ENCODE peak calls at places on chromosomes 7 and 10, in five cellular contexts. H is right lobe of liver, C is OCI-LY7, R is GM12865, F is AG04450. A is an unnamed sample.
A peak's percentile ranks its signal among the peaks of the same experiment; 100 is the strongest.

GRCh38 chr10:7102557-7103349 is 308.1 kb downstream of the SFMBT2 start:
- DNase-seq in H (no peak), C (peak; percentile 60), R (peak; percentile 13), F (no peak), A (no peak)

GRCh38 chr7:97419898-97420297 is 302.4 kb downstream of the SDHAF3 start:
- DNase-seq in H (no peak), C (no peak), R (no peak), F (no peak), A (no peak)

GRCh38 chr7:93935112-93935511 is 13.6 kb downstream of the GNG11 start:
- DNase-seq in H (no peak), C (no peak), R (no peak), F (no peak), A (no peak)

GRCh38 chr7:104873346-104873849 is 140.6 kb upstream of the KMT2E start:
- DNase-seq in H (no peak), C (no peak), R (no peak), F (no peak), A (no peak)

GRCh38 chr7:39560398-39560797 is 5.8 kb upstream of the YAE1 start:
- DNase-seq in H (no peak), C (no peak), R (no peak), F (no peak), A (no peak)

GRCh38 chr10:94673614-94674321 is 9.8 kb upstream of the CYP2C18 start:
- DNase-seq in H (no peak), C (no peak), R (no peak), F (no peak), A (peak; percentile 68)

GRCh38 chr7:34309116-34309515 is 348.9 kb upstream of the NPSR1 start:
- DNase-seq in H (no peak), C (no peak), R (no peak), F (no peak), A (no peak)

GRCh38 chr7:3923307-3923918 is 622.4 kb downstream of the SDK1 start:
- DNase-seq in H (no peak), C (no peak), R (no peak), F (no peak), A (no peak)

GRCh38 chr7:21946228-21946709 is 570 bp upstream of the CDCA7L start:
- DNase-seq in H (no peak), C (no peak), R (no peak), F (no peak), A (no peak)

GRCh38 chr7:85685901-85686300 is 499.0 kb upstream of the SEMA3D start:
- DNase-seq in H (no peak), C (no peak), R (no peak), F (no peak), A (no peak)

GRCh38 chr7:4784799-4785198 is 9.4 kb downstream of the AP5Z1 start:
- DNase-seq in H (no peak), C (no peak), R (no peak), F (no peak), A (no peak)

GRCh38 chr10:49803988-49804387 is 41.9 kb upstream of the OGDHL start:
- DNase-seq in H (no peak), C (no peak), R (no peak), F (no peak), A (no peak)

GRCh38 chr7:151400626-151401315 is 9.1 kb downstream of the WDR86 start:
- DNase-seq in H (peak; percentile 12), C (peak; percentile 79), R (peak; percentile 77), F (no peak), A (no peak)

GRCh38 chr7:17598846-17599245 is 300.4 kb downstream of the AHR start:
- DNase-seq in H (no peak), C (no peak), R (no peak), F (no peak), A (peak; percentile 40)

GRCh38 chr10:929965-930364 is 1.5 kb downstream of the LARP4B start:
- DNase-seq in H (no peak), C (peak; percentile 36), R (peak; percentile 73), F (no peak), A (peak; percentile 9)

GRCh38 chr10:30805061-30805460 is 175.5 kb upstream of the LYZL2 start:
- DNase-seq in H (no peak), C (no peak), R (no peak), F (no peak), A (no peak)

GRCh38 chr10:45040921-45041320 is 40.2 kb downstream of the ZNF22 start:
- DNase-seq in H (no peak), C (no peak), R (no peak), F (no peak), A (no peak)

GRCh38 chr10:12587408-12587807 is 238.1 kb downstream of the CAMK1D start:
- DNase-seq in H (no peak), C (no peak), R (no peak), F (no peak), A (no peak)

GRCh38 chr7:36747969-36748574 is 23.8 kb upstream of the AOAH start:
- DNase-seq in H (no peak), C (no peak), R (peak; percentile 26), F (no peak), A (no peak)

GRCh38 chr10:33277135-33277536 is 57.3 kb downstream of the NRP1 start:
- DNase-seq in H (peak; percentile 63), C (no peak), R (no peak), F (no peak), A (no peak)

GRCh38 chr7:131869186-131869862 is 312.9 kb upstream of the PODXL start:
- DNase-seq in H (no peak), C (no peak), R (no peak), F (no peak), A (no peak)

GRCh38 chr10:127119901-127120300 is 76.5 kb downstream of the INSYN2A start:
- DNase-seq in H (no peak), C (no peak), R (no peak), F (no peak), A (no peak)

GRCh38 chr10:60186315-60187071 is 203.2 kb downstream of the ANK3 start:
- DNase-seq in H (peak; percentile 37), C (no peak), R (no peak), F (no peak), A (no peak)

GRCh38 chr7:27156901-27157716 is 634 bp upstream of the HOXA7 start:
- DNase-seq in H (no peak), C (no peak), R (no peak), F (no peak), A (no peak)

GRCh38 chr10:121648493-121648892 is 50.2 kb upstream of the FGFR2 start:
- DNase-seq in H (no peak), C (no peak), R (no peak), F (no peak), A (no peak)

GRCh38 chr10:56505555-56505954 is 144.5 kb upstream of the ZWINT start:
- DNase-seq in H (no peak), C (no peak), R (no peak), F (no peak), A (no peak)

GRCh38 chr10:124288928-124289921 is 129.5 kb downstream of the OAT start:
- DNase-seq in H (no peak), C (no peak), R (no peak), F (no peak), A (no peak)

GRCh38 chr7:146053492-146053891 is 63.1 kb upstream of the CNTNAP2 start:
- DNase-seq in H (no peak), C (no peak), R (no peak), F (no peak), A (no peak)

GRCh38 chr10:23079700-23080099 is 15.7 kb upstream of the MSRB2 start:
- DNase-seq in H (no peak), C (no peak), R (no peak), F (no peak), A (no peak)

GRCh38 chr10:47256753-47257336 is 43.2 kb upstream of the GDF10 start:
- DNase-seq in H (no peak), C (no peak), R (peak; percentile 5), F (no peak), A (no peak)

GRCh38 chr7:51070163-51070562 is 246.4 kb downstream of the COBL start:
- DNase-seq in H (no peak), C (no peak), R (no peak), F (no peak), A (no peak)

GRCh38 chr10:15140640-15141039 is 27.9 kb downstream of the NMT2 start:
- DNase-seq in H (no peak), C (no peak), R (no peak), F (no peak), A (no peak)

GRCh38 chr7:114375914-114376313 is 38.7 kb upstream of the FOXP2 start:
- DNase-seq in H (no peak), C (no peak), R (no peak), F (no peak), A (no peak)
- H3K4me3 ChIP-seq in H (no peak overlapping the region), C (no peak overlapping the region), R (no peak overlapping the region), F (no peak overlapping the region), A (no peak overlapping the region)

DNA sequence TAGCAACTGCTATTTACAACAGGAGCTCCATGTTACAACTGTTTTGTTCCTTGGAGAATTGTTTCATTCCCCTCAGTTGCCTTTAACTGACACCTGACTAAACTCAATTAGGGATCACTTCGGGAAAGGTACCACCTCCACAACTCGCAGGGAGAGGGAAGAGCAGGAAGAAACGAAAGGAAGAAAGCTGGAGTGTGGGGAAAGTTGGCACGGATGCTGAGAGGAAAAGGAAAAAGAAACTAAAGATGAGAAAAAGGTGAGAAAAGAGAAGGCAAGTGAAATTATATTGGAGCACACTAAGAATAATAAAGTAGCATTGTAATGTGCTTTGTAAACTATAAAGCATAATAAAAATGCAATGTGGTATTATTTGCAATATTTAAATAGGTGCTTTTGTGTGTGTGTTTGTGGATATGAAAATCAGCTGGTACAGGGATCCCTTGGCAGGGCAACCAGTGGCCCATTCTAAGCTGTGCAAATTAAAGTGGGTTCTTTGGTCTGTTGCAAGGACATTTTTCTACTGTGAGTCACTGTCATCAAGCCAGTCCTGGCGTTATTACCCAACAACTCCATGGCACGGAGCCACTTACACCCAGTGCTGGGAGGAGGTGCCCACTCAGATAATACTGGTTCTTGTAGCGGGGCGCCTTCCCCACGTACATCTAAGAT is 45.9 kb downstream of the HIPK2 start:
- DNase-seq in H (peak; percentile 86), C (no peak), R (no peak), F (no peak), A (peak; percentile 92)
- H3K4me3 ChIP-seq in H (peak overlapping the region; percentile 30), C (peak overlapping the region; percentile 26), R (no peak overlapping the region), F (no peak overlapping the region), A (no peak overlapping the region)

GRCh38 chr10:26441491-26442214 is 3.5 kb downstream of the APBB1IP start:
- DNase-seq in H (no peak), C (peak; percentile 27), R (no peak), F (no peak), A (no peak)
- H3K4me3 ChIP-seq in H (no peak overlapping the region), C (peak overlapping the region; percentile 93), R (peak overlapping the region; percentile 93), F (no peak overlapping the region), A (no peak overlapping the region)

DNA sequence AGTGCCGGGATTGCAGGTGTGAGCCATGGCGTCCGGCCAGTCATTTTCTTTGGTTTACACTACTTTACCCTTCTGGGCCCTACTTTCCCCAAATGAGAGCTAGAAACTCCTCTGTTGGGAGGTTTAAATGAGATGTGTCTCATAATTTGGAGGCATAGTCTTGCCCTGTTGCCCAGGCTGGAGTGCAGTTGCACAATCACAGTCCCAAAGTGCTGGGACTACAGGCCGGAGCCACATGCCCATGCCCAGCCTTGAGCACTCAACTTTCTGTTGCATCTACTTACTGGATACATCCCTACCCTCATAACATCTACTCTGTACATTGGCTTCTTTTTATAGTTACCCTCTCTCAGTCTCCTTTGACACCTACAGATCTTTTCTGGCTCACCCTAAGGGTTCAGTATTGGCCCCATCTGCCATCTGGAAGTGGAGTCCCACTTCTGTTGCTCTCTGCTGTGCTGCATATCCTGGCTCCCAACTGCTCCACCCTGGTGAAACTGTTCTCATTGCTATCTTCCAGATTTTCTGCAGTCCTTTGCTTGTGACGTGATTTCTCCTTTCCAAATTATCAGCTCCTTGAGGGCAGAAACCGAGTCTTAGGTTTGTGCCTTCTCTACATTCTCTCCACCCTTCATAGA is 8.4 kb downstream of the EIF4H start:
- DNase-seq in H (no peak), C (no peak), R (no peak), F (no peak), A (no peak)
- H3K4me3 ChIP-seq in H (no peak overlapping the region), C (no peak overlapping the region), R (no peak overlapping the region), F (no peak overlapping the region), A (no peak overlapping the region)

GRCh38 chr7:144720139-144720538 is 115.7 kb downstream of the TPK1 start:
- DNase-seq in H (no peak), C (no peak), R (no peak), F (no peak), A (no peak)
- H3K4me3 ChIP-seq in H (no peak overlapping the region), C (no peak overlapping the region), R (no peak overlapping the region), F (no peak overlapping the region), A (no peak overlapping the region)